ENCODE peak calls at places on chromosomes 4 and X, in four cellular contexts. U is T-helper 9 cell, S is amniotic stem cell, M is omental fat pad. K is an unnamed sample.

GRCh38 chrX:71908387-71908786 is 2.3 kb upstream of the NHSL2 start:
- DNase-seq in M (no peak), U (no peak), S (no peak), K (no peak)

GRCh38 chr4:184400375-184400870 is 73.9 kb downstream of the IRF2 start:
- DNase-seq in U (no peak), S (peak), M (no peak), K (no peak)

GRCh38 chrX:47706575-47706974 is 47.6 kb upstream of the UXT start:
- DNase-seq in U (no peak), S (no peak), M (no peak), K (no peak)

GRCh38 chr4:108543359-108543968 is 76.9 kb upstream of the RPL34 start:
- DNase-seq in S (no peak), M (no peak), U (no peak), K (no peak)

GRCh38 chr4:52142816-52143215 is 91.7 kb downstream of the SPATA18 start:
- DNase-seq in S (no peak), M (no peak), U (no peak), K (no peak)

GRCh38 chr4:123651127-123651526 is 254.5 kb downstream of the SPRY1 start:
- DNase-seq in U (no peak), S (no peak), M (no peak), K (no peak)

GRCh38 chr4:140851032-140851636 is 94.9 kb upstream of the TBC1D9 start:
- DNase-seq in S (peak), U (no peak), M (no peak), K (peak)

GRCh38 chr4:184883024-184883423 is 57.3 kb upstream of the ACSL1 start:
- DNase-seq in U (no peak), S (no peak), M (no peak), K (no peak)

GRCh38 chr4:37988670-37989069 is 28.5 kb downstream of the PTTG2 start:
- DNase-seq in U (no peak), S (no peak), M (no peak), K (no peak)

GRCh38 chr4:4430492-4431195 is 43.7 kb downstream of the NSG1 start:
- DNase-seq in S (peak), M (no peak), U (peak), K (no peak)

GRCh38 chr4:4422856-4423485 is 36.1 kb downstream of the NSG1 start:
- DNase-seq in S (no peak), M (no peak), U (no peak), K (no peak)

GRCh38 chr4:161714022-161714751 is 449.6 kb downstream of the FSTL5 start:
- DNase-seq in S (peak), U (no peak), M (no peak), K (no peak)

GRCh38 chr4:82496349-82496748 is 65.4 kb downstream of the TMEM150C start:
- DNase-seq in M (no peak), U (no peak), S (no peak), K (no peak)

GRCh38 chr4:17702666-17703065 is 78.8 kb downstream of the FAM184B start:
- DNase-seq in S (no peak), M (no peak), U (no peak), K (no peak)

GRCh38 chrX:145729635-145730034 is 88.0 kb upstream of the SLITRK2 start:
- DNase-seq in U (no peak), S (no peak), M (no peak), K (no peak)

GRCh38 chr4:150224896-150225591 is 146.8 kb downstream of the DCLK2 start:
- DNase-seq in M (no peak), S (peak), U (no peak), K (no peak)

GRCh38 chr4:186936496-186937375 is 213.1 kb upstream of the FAT1 start:
- DNase-seq in M (no peak), U (no peak), S (peak), K (no peak)

GRCh38 chr4:153273736-153274135 is 69.5 kb downstream of the TRIM2 start:
- DNase-seq in S (no peak), U (no peak), M (no peak), K (no peak)

GRCh38 chr4:125765936-125766335 is 451.2 kb downstream of the FAT4 start:
- DNase-seq in M (no peak), S (no peak), U (no peak), K (no peak)

GRCh38 chrX:148665001-148665400 is 164.6 kb downstream of the AFF2 start:
- DNase-seq in M (no peak), S (no peak), U (no peak), K (no peak)

GRCh38 chr4:7172508-7172907 is 19.8 kb upstream of the SORCS2 start:
- DNase-seq in S (no peak), U (no peak), M (no peak), K (no peak)

GRCh38 chrX:2698604-2699003 is 7.5 kb downstream of the CD99 start:
- DNase-seq in M (no peak), U (no peak), S (no peak), K (no peak)

GRCh38 chr4:172982151-172982590 is 186.4 kb upstream of the GALNT7 start:
- DNase-seq in M (no peak), S (peak), U (no peak), K (no peak)

GRCh38 chrX:33415454-33415853 is 204.1 kb upstream of the DMD start:
- DNase-seq in S (no peak), U (no peak), M (no peak), K (no peak)

GRCh38 chr4:18214656-18215055 is 193.1 kb upstream of the LCORL start:
- DNase-seq in M (no peak), U (no peak), S (no peak), K (no peak)

GRCh38 chr4:41545238-41545637 is 7.3 kb downstream of the LIMCH1 start:
- DNase-seq in S (no peak), U (no peak), M (no peak), K (no peak)

GRCh38 chr4:143721317-143721716 is 20.8 kb upstream of the FREM3 start:
- DNase-seq in U (no peak), M (no peak), S (no peak), K (no peak)

GRCh38 chr4:43331226-43332078 is 438.9 kb downstream of the GRXCR1 start:
- DNase-seq in M (no peak), S (no peak), U (no peak), K (no peak)

GRCh38 chrX:13013353-13014110 is 30.9 kb downstream of the FAM9C start:
- DNase-seq in S (no peak), M (no peak), U (no peak), K (no peak)

GRCh38 chr4:174157106-174157607 is 126.3 kb downstream of the FBXO8 start:
- DNase-seq in M (no peak), U (no peak), S (no peak), K (no peak)

GRCh38 chrX:6383911-6384310 is 151.0 kb downstream of the VCX3A start:
- DNase-seq in S (no peak), M (no peak), U (no peak), K (no peak)

GRCh38 chr4:85701881-85702321 is 227.0 kb downstream of the ARHGAP24 start:
- DNase-seq in S (no peak), M (no peak), U (no peak), K (no peak)

GRCh38 chr4:87555751-87556619 is 26.8 kb upstream of the SPARCL1 start:
- DNase-seq in M (no peak), U (no peak), S (no peak), K (no peak)

GRCh38 chr4:180449395-180449956 is 1793.7 kb upstream of the TENM3 start:
- DNase-seq in M (no peak), U (no peak), S (peak), K (no peak)

GRCh38 chrX:46626566-46626965 is 53.0 kb downstream of the CHST7 start:
- DNase-seq in S (no peak), U (no peak), M (no peak), K (no peak)

GRCh38 chr4:105181259-105181658 is 34.6 kb downstream of the TET2 start:
- DNase-seq in U (no peak), S (no peak), M (no peak), K (no peak)

GRCh38 chr4:52614241-52614640 is 44.9 kb downstream of the USP46 start:
- DNase-seq in U (no peak), M (no peak), S (no peak), K (no peak)

K was measured in tibial nerve.